ENCODE peak calls at places on chromosomes 6 and 20, in eight cellular contexts. W is lower leg skin, F is Calu3, G is cardiac fibroblast, V is fibroblast of mammary gland, H is epithelial cell of esophagus, R is H9, J is AG04449. Z is an unnamed sample.

GRCh38 chr20:54044156-54044555 is 26.2 kb downstream of the BCAS1 start:
- DNase-seq in H (peak), J (no peak), V (peak), R (no peak), G (peak), W (no peak), F (no peak), Z (peak)

GRCh38 chr6:75230484-75231325 is 12.9 kb downstream of the COX7A2 start:
- DNase-seq in F (peak), J (no peak), R (no peak), G (peak), H (peak), W (no peak), V (peak), Z (no peak)

GRCh38 chr6:30761791-30762429 is 17.6 kb upstream of the IER3 start:
- DNase-seq in R (no peak), H (peak), F (no peak), V (no peak), J (no peak), G (no peak), W (no peak), Z (no peak)

GRCh38 chr6:149636116-149636515 is 12.4 kb downstream of the KATNA1 start:
- DNase-seq in G (peak), W (no peak), R (no peak), V (peak), J (no peak), H (peak), F (no peak), Z (peak)

GRCh38 chr6:111176763-111177099 is 89.4 kb downstream of the SLC16A10 start:
- DNase-seq in F (no peak), R (no peak), G (no peak), W (no peak), H (no peak), V (no peak), J (no peak), Z (no peak)

GRCh38 chr6:36871686-36872085 is 2.9 kb downstream of the PPIL1 start:
- DNase-seq in W (no peak), J (no peak), H (no peak), R (no peak), V (no peak), F (no peak), G (no peak), Z (no peak)

GRCh38 chr20:34663213-34663943 is 13.5 kb downstream of the PIGU start:
- DNase-seq in F (no peak), W (no peak), G (no peak), R (no peak), V (peak), H (no peak), J (no peak), Z (no peak)

GRCh38 chr6:113969888-113970807 is 800 bp downstream of the HDAC2 start:
- DNase-seq in V (peak), W (peak), H (peak), G (peak), F (peak), J (no peak), R (peak), Z (no peak)

GRCh38 chr6:29602564-29603361 is 17.8 kb downstream of the OR2H2 start:
- DNase-seq in G (peak), F (peak), V (no peak), R (peak), J (no peak), W (no peak), H (no peak), Z (no peak)
- TF ChIP-seq CTCF in G (peak), F (peak), V (peak), R (peak), J (no peak), W (no peak), H (no peak), Z (peak)

GRCh38 chr20:37897008-37897548 is 5.8 kb upstream of the VSTM2L start:
- DNase-seq in G (peak), R (peak), J (no peak), F (no peak), H (no peak), V (no peak), W (no peak), Z (no peak)
- TF ChIP-seq CTCF in G (peak), R (peak), J (peak), F (no peak), H (no peak), V (peak), W (no peak), Z (no peak)

GRCh38 chr6:52724406-52725121 is 38.7 kb downstream of the GSTA2 start:
- DNase-seq in W (peak), H (peak), F (peak), R (peak), J (no peak), G (peak), V (peak), Z (no peak)
- TF ChIP-seq CTCF in W (no peak), H (peak), F (peak), R (peak), J (peak), G (peak), V (peak), Z (peak)

GRCh38 chr20:50070361-50070760 is 42.6 kb downstream of the UBE2V1 start:
- DNase-seq in J (no peak), F (no peak), R (no peak), V (no peak), H (no peak), W (no peak), G (no peak), Z (no peak)
- TF ChIP-seq CTCF in J (no peak), F (peak), R (no peak), V (no peak), H (no peak), W (no peak), G (no peak), Z (no peak)

DNA sequence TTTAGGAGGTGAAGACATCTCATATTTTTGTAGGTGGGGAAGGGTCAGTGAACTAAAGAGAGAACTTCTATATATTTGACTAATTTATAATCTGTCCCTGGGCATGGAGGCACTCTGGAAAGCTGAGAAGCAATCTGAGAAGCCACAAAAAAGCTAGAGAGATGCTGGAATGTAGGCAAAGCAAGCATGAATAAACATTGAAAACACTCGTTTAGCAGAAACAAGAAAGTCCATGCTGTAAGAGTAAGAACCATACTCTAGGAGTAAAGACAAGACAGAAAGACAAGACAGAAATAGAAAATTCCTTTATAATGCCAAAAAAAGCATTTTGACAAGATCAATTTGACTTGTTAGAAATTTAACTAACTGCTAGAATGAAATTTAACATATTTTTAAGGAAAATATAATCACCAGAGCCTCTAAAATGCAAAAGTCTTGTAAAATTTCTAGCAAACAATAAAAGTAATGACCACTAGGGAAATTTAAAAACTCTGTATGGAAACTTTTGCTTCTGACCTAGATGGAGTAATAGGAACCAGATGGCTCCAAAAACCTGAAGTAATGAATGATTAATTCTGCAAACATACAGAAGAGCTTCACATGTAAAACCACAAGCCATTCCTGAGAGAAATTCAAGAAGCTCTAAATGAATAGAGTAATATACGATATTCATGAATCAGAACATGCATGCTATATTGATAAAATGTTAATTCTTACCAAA is 625.6 kb upstream of the PTCHD4 start:
- DNase-seq in J (peak), G (peak), H (peak), R (no peak), V (peak), F (no peak), W (no peak), Z (no peak)
- TF ChIP-seq CTCF in J (no peak), G (no peak), H (no peak), R (no peak), V (peak), F (no peak), W (no peak), Z (peak)

DNA sequence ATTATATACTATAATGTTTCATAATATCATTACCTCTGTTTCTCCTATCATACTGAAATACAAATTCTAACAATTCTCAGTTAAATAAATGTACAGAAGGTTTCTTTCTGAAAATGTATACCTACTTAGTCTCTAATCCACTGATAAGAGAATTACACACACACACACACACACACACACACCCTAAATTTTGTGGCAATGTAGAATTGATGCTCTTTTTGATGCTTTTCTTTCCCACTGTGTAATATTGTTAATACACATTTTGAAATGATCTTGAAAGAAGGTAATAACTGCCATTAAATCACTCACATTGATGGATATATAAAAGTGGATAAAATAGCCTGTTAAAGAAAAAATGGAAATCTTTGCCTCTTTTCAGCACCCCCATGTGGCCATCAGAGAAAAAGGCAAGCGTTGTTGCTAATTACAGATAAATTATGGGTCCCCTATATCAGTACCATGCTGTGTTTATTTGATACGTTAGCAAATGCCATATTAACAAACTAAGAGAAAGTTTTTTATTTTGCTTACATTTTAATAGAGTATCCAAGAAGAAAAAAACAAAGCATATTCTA is 76.6 kb upstream of the VGLL2 start:
- DNase-seq in R (no peak), H (peak), F (no peak), W (no peak), G (peak), V (no peak), J (no peak), Z (no peak)
- TF ChIP-seq CTCF in R (peak), H (peak), F (peak), W (no peak), G (peak), V (peak), J (no peak), Z (no peak)

Z was measured in AG09319.